ENCODE peak calls at places on chromosomes 7 and 10, in five cellular contexts. V is tibial nerve, D is heart left ventricle, J is upper lobe of left lung, Z is IMR-90. U is an unnamed sample.
A peak's percentile ranks its signal among the peaks of the same experiment; 100 is the strongest.

GRCh38 chr7:99864041-99864440 is 12.8 kb downstream of the OR2AE1 start:
- DNase-seq in V (no peak), D (no peak), J (no peak), Z (no peak), U (no peak)

GRCh38 chr7:27520828-27521790 is 141.6 kb downstream of the HIBADH start:
- DNase-seq in V (no peak), D (no peak), J (no peak), Z (peak; percentile 77), U (peak; percentile 87)

GRCh38 chr10:14659626-14660196 is 115.0 kb downstream of the FAM107B start:
- DNase-seq in V (no peak), D (peak; percentile 12), J (peak; percentile 66), Z (no peak), U (no peak)

GRCh38 chr7:105319578-105319977 is 69.1 kb downstream of the SRPK2 start:
- DNase-seq in V (no peak), D (no peak), J (no peak), Z (no peak), U (no peak)

GRCh38 chr7:147170341-147171012 is 1053.9 kb downstream of the CNTNAP2 start:
- DNase-seq in V (no peak), D (no peak), J (no peak), Z (no peak), U (no peak)

GRCh38 chr7:130365511-130366441 is 14.5 kb upstream of the CPA1 start:
- DNase-seq in V (no peak), D (no peak), J (no peak), Z (peak; percentile 94), U (peak; percentile 88)

GRCh38 chr10:64726466-64726865 is 1205.3 kb downstream of the REEP3 start:
- DNase-seq in V (no peak), D (no peak), J (no peak), Z (no peak), U (no peak)

GRCh38 chr7:84021292-84021898 is 173.2 kb downstream of the SEMA3A start:
- DNase-seq in V (no peak), D (no peak), J (no peak), Z (peak; percentile 65), U (no peak)

GRCh38 chr10:110010076-110011069 is 2.6 kb downstream of the ADD3 start:
- DNase-seq in V (no peak), D (no peak), J (no peak), Z (peak; percentile 55), U (no peak)

GRCh38 chr7:114901771-114902170 is 20.1 kb upstream of the MDFIC start:
- DNase-seq in V (no peak), D (no peak), J (no peak), Z (peak; percentile 26), U (no peak)

GRCh38 chr10:6409982-6410694 is 169.9 kb downstream of the PRKCQ start:
- DNase-seq in V (no peak), D (no peak), J (peak; percentile 45), Z (peak; percentile 76), U (peak; percentile 31)

GRCh38 chr7:47374538-47374937 is 207.4 kb downstream of the TNS3 start:
- DNase-seq in V (no peak), D (no peak), J (no peak), Z (no peak), U (no peak)

GRCh38 chr7:136009488-136010079 is 32.4 kb upstream of the MTPN start:
- DNase-seq in V (no peak), D (no peak), J (no peak), Z (peak; percentile 58), U (no peak)

GRCh38 chr7:90709501-90710465 is 113.7 kb downstream of the CDK14 start:
- DNase-seq in V (no peak), D (no peak), J (no peak), Z (peak; percentile 78), U (peak; percentile 29)

GRCh38 chr10:88289342-88289741 is 293.8 kb downstream of the RNLS start:
- DNase-seq in V (no peak), D (no peak), J (no peak), Z (peak; percentile 62), U (no peak)

GRCh38 chr7:151431281-151431767 is 8.6 kb downstream of the CRYGN start:
- DNase-seq in V (no peak), D (no peak), J (no peak), Z (no peak), U (no peak)

GRCh38 chr10:100208271-100208670 is 21.1 kb downstream of the CHUK start:
- DNase-seq in V (no peak), D (no peak), J (no peak), Z (no peak), U (no peak)

GRCh38 chr10:12403119-12403518 is 53.8 kb downstream of the CAMK1D start:
- DNase-seq in V (no peak), D (no peak), J (no peak), Z (no peak), U (no peak)

GRCh38 chr10:37960738-37961137 is 15.7 kb downstream of the ZNF25 start:
- DNase-seq in V (no peak), D (no peak), J (no peak), Z (no peak), U (no peak)

GRCh38 chr7:159016591-159016990 is 128.1 kb downstream of the VIPR2 start:
- DNase-seq in V (no peak), D (no peak), J (no peak), Z (no peak), U (no peak)

DNA sequence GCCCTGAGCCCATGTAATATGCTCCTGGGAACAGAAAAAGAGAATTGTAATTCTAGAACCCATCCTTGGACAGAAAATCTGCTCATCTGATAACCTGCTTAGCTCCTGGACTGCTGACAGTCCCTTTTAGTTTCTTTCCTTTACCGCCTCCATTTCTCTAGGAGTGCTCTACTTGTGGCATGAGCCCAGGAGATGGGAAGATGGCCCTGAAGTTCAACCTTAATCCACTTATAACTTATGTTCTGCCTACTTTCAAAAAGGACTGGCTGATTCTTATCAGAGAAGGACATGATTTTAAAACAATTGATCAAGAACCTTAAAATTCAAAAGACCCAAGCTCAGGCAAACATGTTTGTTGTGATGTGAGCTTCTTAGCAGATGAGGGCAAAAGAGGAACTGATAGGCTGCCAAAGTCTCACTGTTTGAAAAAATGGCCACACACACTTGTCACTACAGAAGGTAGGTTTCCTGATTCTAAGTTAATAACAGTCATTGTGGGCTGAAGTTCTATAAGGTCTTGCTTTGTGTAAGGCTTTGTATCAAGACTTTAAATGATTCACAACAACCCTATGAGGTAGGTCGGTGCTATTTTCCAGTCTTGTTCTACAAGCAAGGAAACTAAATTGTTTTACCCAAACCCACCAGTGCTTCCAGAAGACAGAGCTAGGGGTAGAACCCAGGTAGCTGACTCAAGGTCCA is 94.3 kb upstream of the AFAP1L2 start:
- DNase-seq in V (no peak), D (no peak), J (no peak), Z (no peak), U (no peak)
- TF ChIP-seq POLR2A in V (no peak), D (no peak), J (no peak), Z (no peak), U (no peak)

DNA sequence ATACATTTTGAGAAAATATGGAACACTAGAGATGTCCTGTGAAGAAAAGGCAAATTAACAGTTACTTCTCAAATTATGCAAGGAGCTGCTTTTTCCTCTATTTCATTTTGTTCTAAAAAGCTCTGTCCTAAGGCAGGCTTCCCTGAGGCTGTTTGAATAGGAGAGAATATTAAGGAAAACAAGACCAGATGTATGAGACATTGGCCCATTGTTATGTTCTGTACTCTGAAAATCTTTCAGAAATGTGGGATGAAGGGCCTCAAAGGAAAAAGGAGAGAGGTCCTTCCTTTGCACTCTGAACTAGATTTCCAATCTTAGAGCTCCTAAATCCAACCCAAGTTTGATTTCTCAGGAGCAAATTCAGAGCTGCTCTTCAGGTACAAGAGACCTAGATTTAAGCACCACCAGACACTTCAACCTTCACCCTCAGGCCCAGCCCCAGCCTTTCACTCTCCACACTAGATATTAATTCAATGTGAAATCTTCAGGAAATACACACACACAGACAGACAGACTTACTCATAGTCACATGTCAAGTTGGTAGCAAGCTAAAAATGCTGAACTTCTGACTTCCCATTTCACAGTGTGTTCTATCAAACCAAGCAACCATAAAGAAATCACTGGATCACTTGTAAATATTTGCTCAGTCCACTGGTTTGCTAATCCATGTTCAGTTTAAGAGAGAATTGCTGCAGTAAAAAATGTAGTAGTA is 5.3 kb downstream of the TFEC start:
- DNase-seq in V (no peak), D (no peak), J (peak; percentile 31), Z (peak; percentile 41), U (no peak)
- H3K4me3 ChIP-seq in V (no peak overlapping the region), D (no peak overlapping the region), J (no peak overlapping the region), Z (no peak overlapping the region), U (no peak overlapping the region)

GRCh38 chr7:1868400-1869165 is 198.5 kb downstream of the ELFN1 start:
- DNase-seq in V (no peak), D (no peak), J (no peak), Z (no peak), U (no peak)

GRCh38 chr7:1865809-1866255 is 195.8 kb downstream of the ELFN1 start:
- DNase-seq in V (no peak), D (no peak), J (no peak), Z (no peak), U (no peak)

GRCh38 chr7:1866601-1867000 is 196.5 kb downstream of the ELFN1 start:
- DNase-seq in V (no peak), D (no peak), J (no peak), Z (no peak), U (no peak)

GRCh38 chr7:1867861-1868260 is 197.8 kb downstream of the ELFN1 start:
- DNase-seq in V (no peak), D (no peak), J (no peak), Z (no peak), U (no peak)

GRCh38 chr7:1867326-1867725 is 197.2 kb downstream of the ELFN1 start:
- DNase-seq in V (no peak), D (no peak), J (no peak), Z (no peak), U (no peak)
- H3K4me1 ChIP-seq in V (no peaks in the 10 kb centered on the region), D (no peaks in the 10 kb centered on the region), J (no peaks in the 10 kb centered on the region), Z (no peaks in the 10 kb centered on the region), U (no peaks in the 10 kb centered on the region)

GRCh38 chr10:79264942-79265341 is 82.3 kb upstream of the PPIF start:
- DNase-seq in V (no peak), D (no peak), J (no peak), Z (peak; percentile 28), U (no peak)
- TF ChIP-seq POLR2A in V (no peak), D (no peak), J (no peak), Z (no peak), U (no peak)

GRCh38 chr7:116591202-116592040 is 66.6 kb downstream of the CAV1 start:
- DNase-seq in V (no peak), D (no peak), J (no peak), Z (peak; percentile 52), U (no peak)
- H3K4me3 ChIP-seq in V (no peak overlapping the region), D (peak overlapping the region; percentile 43), J (no peak overlapping the region), Z (no peak overlapping the region), U (no peak overlapping the region)

DNA sequence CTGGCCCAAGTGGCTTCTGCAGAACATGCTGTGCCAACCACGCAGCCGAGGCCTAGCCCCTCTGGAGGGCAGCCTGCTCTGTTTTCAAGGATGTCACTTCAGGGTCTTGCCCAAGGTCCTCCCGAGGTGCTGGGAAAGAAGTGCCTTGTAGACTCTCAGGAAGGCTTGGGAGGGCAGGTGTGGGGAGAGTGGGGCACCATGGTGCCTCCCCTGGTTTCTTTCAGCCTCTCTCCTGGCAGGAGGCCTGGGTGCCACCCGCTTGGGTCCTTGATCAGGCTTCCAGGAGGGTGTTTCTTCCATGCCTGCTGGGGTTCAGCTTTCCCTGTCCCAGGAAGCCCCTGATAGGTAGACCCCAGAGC is 124.5 kb downstream of the NEURL1 start:
- DNase-seq in V (no peak), D (no peak), J (no peak), Z (no peak), U (no peak)
- H3K4me1 ChIP-seq in V (peaks cover 81% of the 10 kb centered on the region), D (peaks cover 58% of the 10 kb centered on the region), J (peaks cover 18% of the 10 kb centered on the region), Z (peaks cover 17% of the 10 kb centered on the region), U (peaks cover 15% of the 10 kb centered on the region)

U was measured in uterus.